ENCODE peak calls at places on chromosomes 5 and 9, in seven cellular contexts. J is uterus, Y is T1000, I is right cardiac atrium, Z is fibroblast of the aortic adventitia, V is AG04449, M is NCI-H510A treated with DMSO at 0.1 percent for 48 hours. D is an unnamed sample.

GRCh38 chr5:35194636-35195471 is 35.4 kb downstream of the PRLR start:
- DNase-seq in V (no peak), Y (no peak), Z (no peak), J (no peak), I (no peak), M (no peak), D (no peak)

GRCh38 chr5:142070000-142070399 is 38.6 kb upstream of the NDFIP1 start:
- DNase-seq in I (no peak), Z (no peak), M (no peak), Y (no peak), V (no peak), J (no peak), D (no peak)

GRCh38 chr5:181246276-181247050 is 2.8 kb upstream of the RACK1 start:
- DNase-seq in Z (peak), M (no peak), V (no peak), J (peak), Y (no peak), I (peak), D (peak)

GRCh38 chr5:57320552-57320951 is 146.7 kb downstream of the GPBP1 start:
- DNase-seq in Z (no peak), J (no peak), V (no peak), Y (no peak), M (no peak), I (no peak), D (no peak)

GRCh38 chr5:36739751-36740221 is 133.4 kb downstream of the SLC1A3 start:
- DNase-seq in Y (peak), V (no peak), J (no peak), Z (peak), I (peak), M (peak), D (peak)

GRCh38 chr5:122192883-122193496 is 63.6 kb downstream of the ZNF474 start:
- DNase-seq in M (peak), V (no peak), Y (no peak), J (peak), Z (peak), I (no peak), D (no peak)

GRCh38 chr9:19799784-19800183 is 10.9 kb upstream of the SLC24A2 start:
- DNase-seq in I (no peak), Y (no peak), J (no peak), Z (no peak), V (no peak), M (no peak), D (no peak)

GRCh38 chr9:122265265-122265900 is 701 bp downstream of the MRRF start:
- DNase-seq in V (no peak), I (no peak), M (peak), Z (peak), Y (no peak), J (no peak), D (no peak)

GRCh38 chr9:35579130-35579529 is 25.9 kb upstream of the TESK1 start:
- DNase-seq in I (no peak), Z (no peak), V (no peak), J (no peak), Y (no peak), M (no peak), D (no peak)